ENCODE peak calls at places on chromosomes 11 and 22, in five cellular contexts. One of them, this sample, is unnamed.
A peak's percentile ranks its signal among the peaks of the same experiment; 100 is the strongest.

GRCh38 chr22:38774496-38775166 is 18.8 kb upstream of the SUN2 start:
- DNase-seq in stomach: no peak
- DNase-seq in Calu3: no peak
- DNase-seq in GM12865: no peak
- DNase-seq in AG10803: no peak
- DNase-seq in this sample: no peak

GRCh38 chr11:15034687-15035267 is 38.6 kb upstream of the CALCB start:
- DNase-seq in GM12865: no peak
- DNase-seq in Calu3: no peak
- DNase-seq in stomach: no peak
- DNase-seq in AG10803: no peak
- DNase-seq in this sample: no peak

GRCh38 chr11:15119826-15120225 is 5.1 kb downstream of the INSC start:
- DNase-seq in stomach: no peak
- DNase-seq in Calu3: no peak
- DNase-seq in GM12865: no peak
- DNase-seq in AG10803: peak; percentile 29
- DNase-seq in this sample: no peak

GRCh38 chr11:46490576-46491100 is 99.1 kb upstream of the CHRM4 start:
- DNase-seq in AG10803: peak; percentile 13
- DNase-seq in Calu3: no peak
- DNase-seq in stomach: no peak
- DNase-seq in GM12865: no peak
- DNase-seq in this sample: no peak

GRCh38 chr22:17570851-17571631 is 7.7 kb downstream of the SLC25A18 start:
- DNase-seq in stomach: peak; percentile 67
- DNase-seq in Calu3: peak; percentile 37
- DNase-seq in AG10803: peak; percentile 83
- DNase-seq in GM12865: no peak
- DNase-seq in this sample: no peak

GRCh38 chr11:111357150-111358037 is 21.7 kb downstream of the POU2AF1 start:
- DNase-seq in GM12865: peak; percentile 14
- DNase-seq in stomach: no peak
- DNase-seq in Calu3: no peak
- DNase-seq in AG10803: no peak
- DNase-seq in this sample: no peak

GRCh38 chr11:62974848-62975522 is 9.8 kb downstream of the SLC22A6 start:
- DNase-seq in stomach: peak; percentile 72
- DNase-seq in GM12865: peak; percentile 11
- DNase-seq in Calu3: peak; percentile 66
- DNase-seq in AG10803: no peak
- DNase-seq in this sample: peak; percentile 49

GRCh38 chr11:21895686-21896085 is 297.2 kb upstream of the ANO5 start:
- DNase-seq in Calu3: no peak
- DNase-seq in AG10803: no peak
- DNase-seq in stomach: no peak
- DNase-seq in GM12865: no peak
- DNase-seq in this sample: no peak

GRCh38 chr11:65952052-65952521 is 6.8 kb downstream of the TSGA10IP start:
- DNase-seq in stomach: no peak
- DNase-seq in GM12865: no peak
- DNase-seq in AG10803: no peak
- DNase-seq in Calu3: no peak
- DNase-seq in this sample: no peak

GRCh38 chr11:105937738-105938137 is 84.3 kb downstream of the MSANTD4 start:
- DNase-seq in stomach: no peak
- DNase-seq in GM12865: no peak
- DNase-seq in Calu3: peak; percentile 4
- DNase-seq in AG10803: no peak
- DNase-seq in this sample: no peak

GRCh38 chr11:35602979-35603378 is 15.3 kb upstream of the FJX1 start:
- DNase-seq in Calu3: no peak
- DNase-seq in GM12865: no peak
- DNase-seq in stomach: no peak
- DNase-seq in AG10803: no peak
- DNase-seq in this sample: no peak

GRCh38 chr22:40525250-40525884 is 111.2 kb downstream of the MRTFA start:
- DNase-seq in Calu3: peak; percentile 69
- DNase-seq in AG10803: peak; percentile 40
- DNase-seq in GM12865: peak; percentile 77
- DNase-seq in stomach: peak; percentile 48
- DNase-seq in this sample: peak; percentile 85

GRCh38 chr11:6204708-6205107 is 649 bp upstream of the C11orf42 start:
- DNase-seq in AG10803: no peak
- DNase-seq in stomach: no peak
- DNase-seq in Calu3: no peak
- DNase-seq in GM12865: no peak
- DNase-seq in this sample: no peak

GRCh38 chr11:69641681-69642548 is 959 bp downstream of the CCND1 start:
- DNase-seq in AG10803: no peak
- DNase-seq in GM12865: no peak
- DNase-seq in stomach: no peak
- DNase-seq in Calu3: no peak
- DNase-seq in this sample: peak; percentile 11

GRCh38 chr11:72238040-72238450 is 5.9 kb downstream of the PHOX2A start:
- DNase-seq in Calu3: peak; percentile 53
- DNase-seq in stomach: peak; percentile 53
- DNase-seq in GM12865: peak; percentile 78
- DNase-seq in AG10803: peak; percentile 61
- DNase-seq in this sample: peak; percentile 59

GRCh38 chr11:76609736-76610370 is 60.7 kb downstream of the LRRC32 start:
- DNase-seq in stomach: no peak
- DNase-seq in GM12865: no peak
- DNase-seq in Calu3: no peak
- DNase-seq in AG10803: peak; percentile 81
- DNase-seq in this sample: no peak

GRCh38 chr22:26565181-26565580 is 24.8 kb downstream of the TPST2 start:
- DNase-seq in AG10803: no peak
- DNase-seq in Calu3: no peak
- DNase-seq in stomach: no peak
- DNase-seq in GM12865: no peak
- DNase-seq in this sample: no peak

GRCh38 chr11:45318516-45318915 is 32.4 kb upstream of the SYT13 start:
- DNase-seq in AG10803: no peak
- DNase-seq in GM12865: no peak
- DNase-seq in Calu3: no peak
- DNase-seq in stomach: no peak
- DNase-seq in this sample: no peak

GRCh38 chr22:26573026-26573662 is 16.8 kb downstream of the TPST2 start:
- DNase-seq in stomach: peak; percentile 34
- DNase-seq in Calu3: no peak
- DNase-seq in GM12865: no peak
- DNase-seq in AG10803: peak; percentile 75
- DNase-seq in this sample: peak; percentile 60

GRCh38 chr11:62707277-62707771 is at the start of the genes BSCL2 and GNG3:
- DNase-seq in Calu3: no peak
- DNase-seq in stomach: no peak
- DNase-seq in AG10803: no peak
- DNase-seq in GM12865: no peak
- DNase-seq in this sample: peak; percentile 21

GRCh38 chr11:58629857-58630256 is 7.4 kb downstream of the CNTF start:
- DNase-seq in Calu3: peak; percentile 27
- DNase-seq in AG10803: peak; percentile 71
- DNase-seq in stomach: no peak
- DNase-seq in GM12865: peak; percentile 51
- DNase-seq in this sample: peak; percentile 45

GRCh38 chr11:114277637-114278341 is 18.4 kb upstream of the NNMT start:
- DNase-seq in GM12865: no peak
- DNase-seq in stomach: no peak
- DNase-seq in AG10803: no peak
- DNase-seq in Calu3: no peak
- DNase-seq in this sample: no peak
- TF ChIP-seq CTCF in GM12865: no peak
- TF ChIP-seq CTCF in stomach: no peak
- TF ChIP-seq CTCF in AG10803: no peak
- TF ChIP-seq CTCF in Calu3: no peak
- TF ChIP-seq CTCF in this sample: no peak

GRCh38 chr11:123885570-123885969 is at the start of gene TMEM225:
- DNase-seq in stomach: no peak
- DNase-seq in AG10803: no peak
- DNase-seq in GM12865: no peak
- DNase-seq in Calu3: no peak
- DNase-seq in this sample: no peak

DNA sequence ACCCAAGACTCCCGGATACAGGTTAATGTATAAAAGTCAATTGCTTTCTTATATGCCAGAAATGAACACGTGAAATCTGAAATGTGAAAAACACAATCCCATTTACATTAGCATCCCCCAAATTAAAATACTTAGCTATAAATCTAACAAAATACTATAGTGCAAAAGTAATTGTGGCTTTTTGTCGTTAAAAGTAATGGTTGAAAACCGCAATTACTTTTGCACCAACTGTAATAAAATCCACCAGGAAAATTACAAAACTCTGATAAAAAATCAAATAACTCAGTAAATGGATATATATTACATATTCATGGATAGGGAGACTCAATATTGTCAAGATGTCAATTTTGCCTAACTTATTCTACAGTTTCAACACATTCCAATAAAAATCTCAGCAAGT is 4.6 kb downstream of the TMEM225 start:
- DNase-seq in Calu3: no peak
- DNase-seq in GM12865: no peak
- DNase-seq in AG10803: no peak
- DNase-seq in stomach: no peak
- DNase-seq in this sample: no peak
- TF ChIP-seq CTCF in Calu3: no peak
- TF ChIP-seq CTCF in GM12865: no peak
- TF ChIP-seq CTCF in AG10803: no peak
- TF ChIP-seq CTCF in stomach: no peak
- TF ChIP-seq CTCF in this sample: no peak

GRCh38 chr11:7485854-7486425 is 634 bp downstream of the OLFML1 start:
- DNase-seq in GM12865: no peak
- DNase-seq in stomach: no peak
- DNase-seq in Calu3: no peak
- DNase-seq in AG10803: no peak
- DNase-seq in this sample: no peak
- TF ChIP-seq CTCF in GM12865: no peak
- TF ChIP-seq CTCF in stomach: no peak
- TF ChIP-seq CTCF in Calu3: no peak
- TF ChIP-seq CTCF in AG10803: no peak
- TF ChIP-seq CTCF in this sample: no peak

GRCh38 chr11:68145120-68145866 is 24.1 kb upstream of the CHKA start:
- DNase-seq in stomach: peak; percentile 58
- DNase-seq in Calu3: peak; percentile 72
- DNase-seq in AG10803: no peak
- DNase-seq in GM12865: no peak
- DNase-seq in this sample: no peak
- TF ChIP-seq CTCF in stomach: no peak
- TF ChIP-seq CTCF in Calu3: no peak
- TF ChIP-seq CTCF in AG10803: no peak
- TF ChIP-seq CTCF in GM12865: no peak
- TF ChIP-seq CTCF in this sample: no peak

GRCh38 chr22:35335468-35335867 is 35.8 kb downstream of the TOM1 start:
- DNase-seq in AG10803: no peak
- DNase-seq in Calu3: no peak
- DNase-seq in stomach: no peak
- DNase-seq in GM12865: no peak
- DNase-seq in this sample: no peak

GRCh38 chr22:35341090-35341874 is 39.6 kb upstream of the HMOX1 start:
- DNase-seq in AG10803: no peak
- DNase-seq in GM12865: no peak
- DNase-seq in Calu3: no peak
- DNase-seq in stomach: no peak
- DNase-seq in this sample: no peak

GRCh38 chr22:35335936-35336781 is 36.5 kb downstream of the TOM1 start:
- DNase-seq in Calu3: no peak
- DNase-seq in AG10803: no peak
- DNase-seq in GM12865: no peak
- DNase-seq in stomach: peak; percentile 79
- DNase-seq in this sample: no peak

GRCh38 chr22:35334010-35334409 is 34.3 kb downstream of the TOM1 start:
- DNase-seq in Calu3: no peak
- DNase-seq in GM12865: no peak
- DNase-seq in AG10803: no peak
- DNase-seq in stomach: no peak
- DNase-seq in this sample: peak; percentile 55

DNA sequence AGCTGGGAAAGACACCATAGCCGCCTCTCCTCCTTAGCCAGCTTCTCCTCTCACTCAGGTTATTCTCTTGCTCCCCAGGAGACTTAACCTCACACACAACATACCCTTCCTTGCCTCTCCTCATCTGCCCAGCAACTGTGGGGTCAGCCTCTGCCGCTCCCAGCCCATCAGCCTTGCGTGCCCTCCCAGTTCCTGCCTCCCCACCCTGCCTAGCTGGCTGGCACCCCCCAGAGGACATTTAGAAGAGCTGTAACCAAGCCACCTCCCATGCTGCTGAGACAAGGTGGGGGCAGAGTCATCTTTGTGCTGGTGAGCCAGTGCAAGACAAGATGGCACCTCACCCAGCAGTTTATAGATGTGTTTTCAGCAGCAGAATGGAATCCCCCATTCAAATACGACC is 38.2 kb downstream of the TOM1 start:
- DNase-seq in Calu3: no peak
- DNase-seq in GM12865: peak; percentile 45
- DNase-seq in stomach: no peak
- DNase-seq in AG10803: no peak
- DNase-seq in this sample: peak; percentile 27
- TF ChIP-seq CTCF in Calu3: no peak
- TF ChIP-seq CTCF in GM12865: peak; percentile 33
- TF ChIP-seq CTCF in stomach: no peak
- TF ChIP-seq CTCF in AG10803: no peak
- TF ChIP-seq CTCF in this sample: peak; percentile 17

GRCh38 chr11:118996926-118997626 is 862 bp upstream of the CENATAC start:
- DNase-seq in Calu3: no peak
- DNase-seq in GM12865: peak; percentile 78
- DNase-seq in AG10803: peak; percentile 25
- DNase-seq in stomach: no peak
- DNase-seq in this sample: peak; percentile 66
- TF ChIP-seq CTCF in Calu3: no peak
- TF ChIP-seq CTCF in GM12865: peak; percentile 51
- TF ChIP-seq CTCF in AG10803: peak; percentile 42
- TF ChIP-seq CTCF in stomach: no peak
- TF ChIP-seq CTCF in this sample: peak; percentile 63

GRCh38 chr11:128745296-128746183 is 51.7 kb downstream of the FLI1 start:
- DNase-seq in GM12865: no peak
- DNase-seq in AG10803: peak; percentile 72
- DNase-seq in stomach: no peak
- DNase-seq in Calu3: no peak
- DNase-seq in this sample: no peak
- TF ChIP-seq CTCF in GM12865: no peak
- TF ChIP-seq CTCF in AG10803: peak; percentile 35
- TF ChIP-seq CTCF in stomach: no peak
- TF ChIP-seq CTCF in Calu3: no peak
- TF ChIP-seq CTCF in this sample: no peak

GRCh38 chr11:130314184-130314748 is 451 bp downstream of the ZBTB44 start:
- DNase-seq in GM12865: no peak
- DNase-seq in Calu3: peak; percentile 63
- DNase-seq in AG10803: peak; percentile 35
- DNase-seq in stomach: peak; percentile 74
- DNase-seq in this sample: no peak
- TF ChIP-seq CTCF in GM12865: no peak
- TF ChIP-seq CTCF in Calu3: no peak
- TF ChIP-seq CTCF in AG10803: no peak
- TF ChIP-seq CTCF in stomach: no peak
- TF ChIP-seq CTCF in this sample: no peak

GRCh38 chr11:64644348-64645242 is 53.6 kb downstream of the SLC22A12 start:
- DNase-seq in AG10803: no peak
- DNase-seq in GM12865: no peak
- DNase-seq in Calu3: no peak
- DNase-seq in stomach: no peak
- DNase-seq in this sample: peak; percentile 23
- TF ChIP-seq CTCF in AG10803: no peak
- TF ChIP-seq CTCF in GM12865: no peak
- TF ChIP-seq CTCF in Calu3: no peak
- TF ChIP-seq CTCF in stomach: no peak
- TF ChIP-seq CTCF in this sample: peak; percentile 18

This sample was measured in activated CD8-positive, alpha-beta T cell treated with anti-CD3 and anti-CD28 coated beads for 36 hours.